ENCODE peak calls at places on chromosomes 12 and 14, in nine cellular contexts. W, N, E, Y, I, V, H, B and R are unnamed samples.

GRCh38 chr12:57046947-57047890 is 2.7 kb downstream of the MYO1A start:
- DNase-seq in H (no peak), I (no peak), Y (no peak), B (no peak), E (no peak), N (no peak), V (peak; percentile 86), W (no peak), R (no peak)

GRCh38 chr12:106235770-106236169 is 12.1 kb downstream of the CKAP4 start:
- DNase-seq in I (no peak), H (no peak), Y (no peak), B (no peak), W (no peak), N (no peak), V (no peak), E (no peak), R (no peak)

GRCh38 chr14:69945905-69946304 is 66.7 kb downstream of the SMOC1 start:
- DNase-seq in E (no peak), V (no peak), I (no peak), Y (no peak), H (no peak), B (no peak), W (no peak), N (no peak), R (no peak)

GRCh38 chr12:118166946-118167345 is 31.0 kb downstream of the PEBP1 start:
- DNase-seq in W (no peak), N (no peak), I (no peak), B (no peak), V (no peak), E (no peak), Y (no peak), H (no peak), R (no peak)

GRCh38 chr14:44988694-44989093 is 26.7 kb downstream of the TOGARAM1 start:
- DNase-seq in I (no peak), H (no peak), E (no peak), W (no peak), N (no peak), Y (no peak), V (no peak), B (no peak), R (no peak)

GRCh38 chr12:123571343-123571813 is 13.0 kb upstream of the TMED2 start:
- DNase-seq in H (no peak), Y (peak; percentile 73), E (no peak), I (peak; percentile 77), B (no peak), V (peak; percentile 24), N (no peak), W (peak; percentile 64), R (peak; percentile 65)

GRCh38 chr12:86290615-86291014 is 34.4 kb upstream of the MGAT4C start:
- DNase-seq in E (no peak), Y (no peak), N (no peak), H (no peak), B (no peak), V (no peak), W (no peak), I (no peak), R (no peak)

GRCh38 chr12:7933255-7933726 is 2.7 kb downstream of the SLC2A3 start:
- DNase-seq in V (peak; percentile 85), Y (peak; percentile 78), W (peak; percentile 89), E (peak; percentile 87), B (peak; percentile 67), I (peak; percentile 97), H (peak; percentile 69), N (peak; percentile 74), R (peak; percentile 66)

GRCh38 chr12:13817131-13817530 is 164.3 kb downstream of the GRIN2B start:
- DNase-seq in E (no peak), Y (peak; percentile 30), I (no peak), N (no peak), W (no peak), V (no peak), H (no peak), B (no peak), R (peak; percentile 21)

GRCh38 chr14:54579606-54580005 is 12.7 kb downstream of the SAMD4A start:
- DNase-seq in Y (no peak), N (no peak), E (no peak), B (no peak), H (no peak), I (no peak), V (no peak), W (peak; percentile 70), R (no peak)

GRCh38 chr12:50542448-50542847 is 37.7 kb downstream of the DIP2B start:
- DNase-seq in E (no peak), V (no peak), N (no peak), Y (no peak), W (peak; percentile 14), I (no peak), B (no peak), H (no peak), R (no peak)

GRCh38 chr12:50174971-50175715 is 8.0 kb upstream of the CERS5 start:
- DNase-seq in E (no peak), I (peak; percentile 87), B (no peak), V (no peak), H (no peak), N (no peak), W (peak; percentile 83), Y (no peak), R (no peak)

GRCh38 chr12:121780429-121780828 is 13.1 kb downstream of the RHOF start:
- DNase-seq in H (no peak), E (no peak), I (no peak), W (no peak), Y (no peak), B (no peak), V (no peak), N (no peak), R (no peak)

GRCh38 chr12:1553987-1554982 is 40.1 kb downstream of the FBXL14 start:
- DNase-seq in B (peak; percentile 47), V (no peak), Y (no peak), E (no peak), N (no peak), I (no peak), H (no peak), W (no peak), R (no peak)

GRCh38 chr12:12495536-12495935 is 67.1 kb downstream of the DUSP16 start:
- DNase-seq in H (no peak), N (no peak), W (no peak), B (no peak), E (no peak), V (no peak), Y (no peak), I (no peak), R (no peak)

GRCh38 chr14:101573289-101573688 is 12.0 kb downstream of the DIO3 start:
- DNase-seq in Y (no peak), I (no peak), N (peak; percentile 23), E (no peak), H (no peak), W (no peak), B (no peak), V (no peak), R (no peak)
- TF ChIP-seq CTCF in Y (no peak), I (no peak), N (no peak), E (no peak), H (no peak), W (no peak), B (no peak), V (no peak), R (no peak)

DNA sequence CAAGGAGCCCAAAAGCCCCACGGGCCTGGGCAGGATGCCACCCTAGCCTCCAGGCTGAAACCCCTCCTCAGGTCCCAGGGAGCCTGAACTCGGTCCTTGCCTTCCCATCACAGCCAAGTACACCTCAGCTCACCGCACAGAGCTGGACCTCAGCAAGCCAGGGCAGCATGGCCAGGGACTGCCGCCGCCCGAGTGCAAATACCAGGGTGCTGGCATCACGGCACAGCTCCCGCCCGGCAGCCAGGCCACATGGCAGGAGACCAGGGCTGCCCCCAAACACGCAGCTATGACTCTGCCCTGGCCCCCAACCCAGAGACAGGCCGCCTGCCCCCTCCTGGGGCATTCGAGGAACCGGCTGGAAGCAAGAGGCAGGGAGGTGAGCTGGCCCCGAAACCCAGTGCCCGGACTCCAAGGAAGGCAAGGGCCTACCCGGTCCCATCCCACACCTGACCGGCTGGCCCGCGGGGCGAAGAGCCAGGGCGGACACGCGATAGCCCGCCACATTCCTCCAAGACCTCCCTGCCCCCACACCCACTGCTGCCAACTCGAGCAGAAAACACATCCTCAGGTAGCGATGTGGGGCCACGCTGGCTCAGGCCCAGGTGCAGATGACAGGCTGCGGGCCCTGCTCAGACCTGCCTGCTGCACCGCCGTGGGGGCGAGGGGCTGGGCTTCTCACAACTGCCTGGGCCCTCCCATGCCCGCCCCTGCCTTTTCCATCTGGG is 2.7 kb downstream of the JAG2 start:
- DNase-seq in N (no peak), B (no peak), E (no peak), W (no peak), H (no peak), V (no peak), Y (no peak), I (no peak), R (no peak)
- H3K4me3 ChIP-seq in N (no peak overlapping the region), B (no peak overlapping the region), E (no peak overlapping the region), W (no peak overlapping the region), H (peak overlapping the region; percentile 25), V (no peak overlapping the region), Y (no peak overlapping the region), I (no peak overlapping the region), R (peak overlapping the region; percentile 40)

DNA sequence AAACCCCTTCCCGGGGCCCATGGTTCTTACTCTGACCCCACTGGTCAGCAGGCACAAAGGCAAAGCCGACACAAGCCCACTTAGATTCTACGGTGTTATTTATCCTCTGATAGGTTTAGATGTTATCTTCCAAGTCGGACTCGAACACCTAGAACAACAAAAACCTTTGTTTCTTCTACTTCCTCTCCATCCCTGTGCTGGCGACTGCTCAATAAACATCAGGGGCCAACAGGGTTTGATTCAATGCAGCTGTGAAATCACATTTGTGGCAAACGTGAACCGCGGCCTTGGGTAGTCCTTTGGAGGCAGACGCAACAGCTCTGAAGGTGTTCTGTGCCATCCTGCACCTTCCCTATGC is 87.1 kb downstream of the CHGA start:
- DNase-seq in I (no peak), H (no peak), V (no peak), B (no peak), Y (no peak), E (no peak), N (no peak), W (no peak), R (no peak)
- H3K4me1 ChIP-seq in I (no peaks in the 10 kb centered on the region), H (peaks cover 59% of the 10 kb centered on the region), V (peaks cover 4% of the 10 kb centered on the region), B (peaks cover 46% of the 10 kb centered on the region), Y (peaks cover 74% of the 10 kb centered on the region), E (peaks cover 47% of the 10 kb centered on the region), N (peaks cover 40% of the 10 kb centered on the region), W (peaks cover 27% of the 10 kb centered on the region), R (peaks cover 50% of the 10 kb centered on the region)

GRCh38 chr14:92888896-92889295 is 34.1 kb upstream of the CHGA start:
- DNase-seq in V (no peak), Y (no peak), W (no peak), N (no peak), E (no peak), I (no peak), H (no peak), B (no peak), R (no peak)

GRCh38 chr14:92884410-92884809 is 38.5 kb upstream of the CHGA start:
- DNase-seq in E (no peak), N (no peak), I (no peak), W (no peak), H (no peak), B (no peak), Y (no peak), V (no peak), R (no peak)

GRCh38 chr14:92887157-92887556 is 35.8 kb upstream of the CHGA start:
- DNase-seq in H (no peak), W (no peak), Y (no peak), N (no peak), B (no peak), I (no peak), V (no peak), E (no peak), R (no peak)

GRCh38 chr14:92885279-92886061 is 37.5 kb upstream of the CHGA start:
- DNase-seq in E (no peak), Y (no peak), V (no peak), I (no peak), N (no peak), B (no peak), W (no peak), H (no peak), R (no peak)

GRCh38 chr14:92886337-92886736 is 36.6 kb upstream of the CHGA start:
- DNase-seq in N (no peak), B (no peak), I (no peak), E (no peak), V (no peak), H (no peak), W (no peak), Y (no peak), R (no peak)
- TF ChIP-seq CTCF in N (no peak), B (no peak), I (no peak), E (no peak), V (no peak), H (no peak), W (no peak), Y (no peak), R (no peak)